ENCODE peak calls at places on chromosomes 6 and 20, in six cellular contexts. One of them, this sample, is unnamed. For H3K9me3 and H3K4me1, the result is how much of the 10 kb centered on the place peaks cover.

GRCh38 chr6:43774776-43775583 is 5.0 kb downstream of the VEGFA start:
- DNase-seq in H9: peak
- DNase-seq in lung: peak
- DNase-seq in cardiac muscle cell: peak
- DNase-seq in tibial nerve: peak
- DNase-seq in ovary: peak
- DNase-seq in this sample: no peak

GRCh38 chr20:44644384-44645131 is 6.9 kb downstream of the ADA start:
- DNase-seq in H9: no peak
- DNase-seq in lung: no peak
- DNase-seq in cardiac muscle cell: no peak
- DNase-seq in tibial nerve: no peak
- DNase-seq in ovary: no peak
- DNase-seq in this sample: no peak

GRCh38 chr20:57326667-57327455 is 2.7 kb upstream of the SPO11 start:
- DNase-seq in H9: peak
- DNase-seq in lung: no peak
- DNase-seq in cardiac muscle cell: no peak
- DNase-seq in tibial nerve: no peak
- DNase-seq in ovary: no peak
- DNase-seq in this sample: no peak

GRCh38 chr6:169752074-169752623 is 727 bp downstream of the ERMARD start:
- DNase-seq in H9: peak
- DNase-seq in lung: no peak
- DNase-seq in cardiac muscle cell: no peak
- DNase-seq in tibial nerve: no peak
- DNase-seq in ovary: no peak
- DNase-seq in this sample: no peak

GRCh38 chr6:13251242-13251641 is 77.1 kb downstream of the TBC1D7 start:
- DNase-seq in H9: no peak
- DNase-seq in lung: no peak
- DNase-seq in cardiac muscle cell: no peak
- DNase-seq in tibial nerve: no peak
- DNase-seq in ovary: no peak
- DNase-seq in this sample: no peak

GRCh38 chr20:63151554-63152321 is 64.2 kb downstream of the YTHDF1 start:
- DNase-seq in H9: no peak
- DNase-seq in lung: no peak
- DNase-seq in cardiac muscle cell: peak
- DNase-seq in tibial nerve: no peak
- DNase-seq in ovary: no peak
- DNase-seq in this sample: no peak

GRCh38 chr20:20466341-20466879 is 98.5 kb downstream of the INSM1 start:
- DNase-seq in H9: no peak
- DNase-seq in lung: no peak
- DNase-seq in cardiac muscle cell: peak
- DNase-seq in tibial nerve: no peak
- DNase-seq in ovary: no peak
- DNase-seq in this sample: no peak

GRCh38 chr6:158303210-158303731 is 9.0 kb upstream of the TULP4 start:
- DNase-seq in H9: no peak
- DNase-seq in lung: no peak
- DNase-seq in cardiac muscle cell: no peak
- DNase-seq in tibial nerve: no peak
- DNase-seq in ovary: no peak
- DNase-seq in this sample: no peak

GRCh38 chr6:85865665-85866372 is 223.1 kb upstream of the SYNCRIP start:
- DNase-seq in H9: no peak
- DNase-seq in lung: no peak
- DNase-seq in cardiac muscle cell: peak
- DNase-seq in tibial nerve: no peak
- DNase-seq in ovary: no peak
- DNase-seq in this sample: no peak

GRCh38 chr6:19415605-19416326 is 421.4 kb upstream of the ID4 start:
- DNase-seq in H9: no peak
- DNase-seq in lung: no peak
- DNase-seq in cardiac muscle cell: peak
- DNase-seq in tibial nerve: no peak
- DNase-seq in ovary: no peak
- DNase-seq in this sample: no peak

GRCh38 chr20:50828363-50829136 is 33.7 kb downstream of the BCAS4 start:
- DNase-seq in H9: no peak
- DNase-seq in lung: no peak
- DNase-seq in cardiac muscle cell: no peak
- DNase-seq in tibial nerve: no peak
- DNase-seq in ovary: no peak
- DNase-seq in this sample: no peak

GRCh38 chr6:52420668-52421358 is 671 bp downstream of the EFHC1 start:
- DNase-seq in H9: peak
- DNase-seq in lung: no peak
- DNase-seq in cardiac muscle cell: peak
- DNase-seq in tibial nerve: no peak
- DNase-seq in ovary: peak
- DNase-seq in this sample: no peak

GRCh38 chr6:150336299-150336698 is 32.5 kb upstream of the IYD start:
- DNase-seq in H9: no peak
- DNase-seq in lung: no peak
- DNase-seq in cardiac muscle cell: no peak
- DNase-seq in tibial nerve: no peak
- DNase-seq in ovary: no peak
- DNase-seq in this sample: no peak

GRCh38 chr20:58109126-58109880 is 119.2 kb downstream of the ANKRD60 start:
- DNase-seq in H9: peak
- DNase-seq in lung: peak
- DNase-seq in cardiac muscle cell: peak
- DNase-seq in tibial nerve: no peak
- DNase-seq in ovary: no peak
- DNase-seq in this sample: no peak

GRCh38 chr6:120198033-120198432 is 848.5 kb upstream of the MAN1A1 start:
- DNase-seq in H9: no peak
- DNase-seq in lung: no peak
- DNase-seq in cardiac muscle cell: peak
- DNase-seq in tibial nerve: no peak
- DNase-seq in ovary: no peak
- DNase-seq in this sample: no peak

GRCh38 chr6:37667050-37667814 is 30.5 kb downstream of the MDGA1 start:
- DNase-seq in H9: no peak
- DNase-seq in lung: no peak
- DNase-seq in cardiac muscle cell: no peak
- DNase-seq in tibial nerve: no peak
- DNase-seq in ovary: no peak
- DNase-seq in this sample: no peak

GRCh38 chr6:148021715-148022114 is 320.9 kb upstream of the SASH1 start:
- DNase-seq in H9: peak
- DNase-seq in lung: peak
- DNase-seq in cardiac muscle cell: no peak
- DNase-seq in tibial nerve: no peak
- DNase-seq in ovary: no peak
- DNase-seq in this sample: no peak

GRCh38 chr20:16014436-16014835 is 558.8 kb downstream of the KIF16B start:
- DNase-seq in H9: no peak
- DNase-seq in lung: no peak
- DNase-seq in cardiac muscle cell: no peak
- DNase-seq in tibial nerve: no peak
- DNase-seq in ovary: no peak
- DNase-seq in this sample: no peak

GRCh38 chr20:59031326-59032022 is 661 bp downstream of the ATP5F1E start:
- DNase-seq in H9: no peak
- DNase-seq in lung: no peak
- DNase-seq in cardiac muscle cell: peak
- DNase-seq in tibial nerve: no peak
- DNase-seq in ovary: no peak
- DNase-seq in this sample: no peak

GRCh38 chr20:37977786-37978185 is 55.5 kb downstream of the TTI1 start:
- DNase-seq in H9: no peak
- DNase-seq in lung: no peak
- DNase-seq in cardiac muscle cell: no peak
- DNase-seq in tibial nerve: no peak
- DNase-seq in ovary: no peak
- DNase-seq in this sample: no peak

GRCh38 chr20:50273601-50274491 is 83.2 kb downstream of the CEBPB start:
- DNase-seq in H9: no peak
- DNase-seq in lung: no peak
- DNase-seq in cardiac muscle cell: no peak
- DNase-seq in tibial nerve: no peak
- DNase-seq in ovary: no peak
- DNase-seq in this sample: no peak

GRCh38 chr20:57876163-57876562 is 166.3 kb upstream of the PMEPA1 start:
- DNase-seq in H9: no peak
- DNase-seq in lung: peak
- DNase-seq in cardiac muscle cell: no peak
- DNase-seq in tibial nerve: no peak
- DNase-seq in ovary: no peak
- DNase-seq in this sample: no peak

GRCh38 chr20:24612799-24613775 is 143.7 kb downstream of the SYNDIG1 start:
- DNase-seq in H9: no peak
- DNase-seq in lung: no peak
- DNase-seq in cardiac muscle cell: peak
- DNase-seq in tibial nerve: no peak
- DNase-seq in ovary: no peak
- DNase-seq in this sample: no peak

GRCh38 chr20:47922280-47922675 is 137.0 kb upstream of the SULF2 start:
- DNase-seq in H9: no peak
- DNase-seq in lung: no peak
- DNase-seq in cardiac muscle cell: peak
- DNase-seq in tibial nerve: no peak
- DNase-seq in ovary: no peak
- DNase-seq in this sample: no peak

GRCh38 chr20:58021481-58021880 is 207.0 kb downstream of the ANKRD60 start:
- DNase-seq in H9: peak
- DNase-seq in lung: no peak
- DNase-seq in cardiac muscle cell: peak
- DNase-seq in tibial nerve: peak
- DNase-seq in ovary: no peak
- DNase-seq in this sample: no peak

GRCh38 chr6:94269256-94269655 is 849.9 kb upstream of the EPHA7 start:
- DNase-seq in H9: no peak
- DNase-seq in lung: no peak
- DNase-seq in cardiac muscle cell: no peak
- DNase-seq in tibial nerve: no peak
- DNase-seq in ovary: no peak
- DNase-seq in this sample: no peak

GRCh38 chr20:62587757-62588402 is 54.4 kb upstream of the SLCO4A1 start:
- DNase-seq in H9: no peak
- DNase-seq in lung: no peak
- DNase-seq in cardiac muscle cell: peak
- DNase-seq in tibial nerve: no peak
- DNase-seq in ovary: no peak
- DNase-seq in this sample: no peak

GRCh38 chr20:47493175-47493953 is 8.3 kb upstream of the NCOA3 start:
- DNase-seq in H9: no peak
- DNase-seq in lung: peak
- DNase-seq in cardiac muscle cell: peak
- DNase-seq in tibial nerve: peak
- DNase-seq in ovary: peak
- DNase-seq in this sample: peak

GRCh38 chr20:63000958-63001357 is 5.8 kb downstream of the BHLHE23 start:
- DNase-seq in H9: no peak
- DNase-seq in lung: no peak
- DNase-seq in cardiac muscle cell: no peak
- DNase-seq in tibial nerve: no peak
- DNase-seq in ovary: no peak
- DNase-seq in this sample: no peak

GRCh38 chr6:34982424-34982852 is 93.4 kb downstream of the ANKS1A start:
- DNase-seq in H9: no peak
- DNase-seq in lung: no peak
- DNase-seq in cardiac muscle cell: peak
- DNase-seq in tibial nerve: no peak
- DNase-seq in ovary: no peak
- DNase-seq in this sample: no peak
- TF ChIP-seq CTCF in H9: peak
- TF ChIP-seq CTCF in lung: no peak
- TF ChIP-seq CTCF in cardiac muscle cell: peak
- TF ChIP-seq CTCF in tibial nerve: no peak
- TF ChIP-seq CTCF in ovary: no peak
- TF ChIP-seq CTCF in this sample: no peak

GRCh38 chr6:139744891-139745290 is 370.4 kb upstream of the CITED2 start:
- DNase-seq in H9: no peak
- DNase-seq in lung: no peak
- DNase-seq in cardiac muscle cell: no peak
- DNase-seq in tibial nerve: no peak
- DNase-seq in ovary: no peak
- DNase-seq in this sample: no peak

GRCh38 chr6:139748353-139749146 is 374.1 kb upstream of the CITED2 start:
- DNase-seq in H9: no peak
- DNase-seq in lung: no peak
- DNase-seq in cardiac muscle cell: peak
- DNase-seq in tibial nerve: no peak
- DNase-seq in ovary: no peak
- DNase-seq in this sample: no peak

GRCh38 chr6:139744038-139744437 is 369.6 kb upstream of the CITED2 start:
- DNase-seq in H9: no peak
- DNase-seq in lung: no peak
- DNase-seq in cardiac muscle cell: no peak
- DNase-seq in tibial nerve: no peak
- DNase-seq in ovary: no peak
- DNase-seq in this sample: no peak

GRCh38 chr6:139743629-139744028 is 369.2 kb upstream of the CITED2 start:
- DNase-seq in H9: no peak
- DNase-seq in lung: no peak
- DNase-seq in cardiac muscle cell: peak
- DNase-seq in tibial nerve: no peak
- DNase-seq in ovary: no peak
- DNase-seq in this sample: no peak

GRCh38 chr6:139747154-139747553 is 372.7 kb upstream of the CITED2 start:
- DNase-seq in H9: no peak
- DNase-seq in lung: peak
- DNase-seq in cardiac muscle cell: no peak
- DNase-seq in tibial nerve: no peak
- DNase-seq in ovary: no peak
- DNase-seq in this sample: no peak
- H3K9me3 ChIP-seq in H9: under half
- H3K9me3 ChIP-seq in lung: under half
- H3K9me3 ChIP-seq in cardiac muscle cell: under half
- H3K9me3 ChIP-seq in tibial nerve: under half
- H3K9me3 ChIP-seq in ovary: under half
- H3K9me3 ChIP-seq in this sample: under half

GRCh38 chr20:2136275-2136674 is 34.6 kb downstream of the STK35 start:
- DNase-seq in H9: no peak
- DNase-seq in lung: no peak
- DNase-seq in cardiac muscle cell: no peak
- DNase-seq in tibial nerve: no peak
- DNase-seq in ovary: no peak
- DNase-seq in this sample: no peak
- H3K4me1 ChIP-seq in H9: under half
- H3K4me1 ChIP-seq in lung: half or more
- H3K4me1 ChIP-seq in cardiac muscle cell: under half
- H3K4me1 ChIP-seq in tibial nerve: half or more
- H3K4me1 ChIP-seq in ovary: under half
- H3K4me1 ChIP-seq in this sample: under half

GRCh38 chr6:103124471-103124870 is 1731.0 kb downstream of the GRIK2 start:
- DNase-seq in H9: no peak
- DNase-seq in lung: no peak
- DNase-seq in cardiac muscle cell: no peak
- DNase-seq in tibial nerve: no peak
- DNase-seq in ovary: no peak
- DNase-seq in this sample: no peak

GRCh38 chr6:103122766-103123601 is 1729.5 kb downstream of the GRIK2 start:
- DNase-seq in H9: peak
- DNase-seq in lung: peak
- DNase-seq in cardiac muscle cell: peak
- DNase-seq in tibial nerve: no peak
- DNase-seq in ovary: no peak
- DNase-seq in this sample: peak
- TF ChIP-seq CTCF in H9: peak
- TF ChIP-seq CTCF in lung: peak
- TF ChIP-seq CTCF in cardiac muscle cell: peak
- TF ChIP-seq CTCF in tibial nerve: no peak
- TF ChIP-seq CTCF in ovary: no peak
- TF ChIP-seq CTCF in this sample: no peak

GRCh38 chr6:23354004-23354403 is 772.0 kb upstream of the NRSN1 start:
- DNase-seq in H9: no peak
- DNase-seq in lung: no peak
- DNase-seq in cardiac muscle cell: no peak
- DNase-seq in tibial nerve: no peak
- DNase-seq in ovary: no peak
- DNase-seq in this sample: no peak
- H3K9me3 ChIP-seq in H9: under half
- H3K9me3 ChIP-seq in lung: under half
- H3K9me3 ChIP-seq in cardiac muscle cell: under half
- H3K9me3 ChIP-seq in tibial nerve: under half
- H3K9me3 ChIP-seq in ovary: under half
- H3K9me3 ChIP-seq in this sample: under half